ENCODE peak calls at places on chromosomes 7 and 10, in ten cellular contexts. R is IMR-90, P is endothelial cell of umbilical vein, Z is uterus, J is stomach, M is right lobe of liver, L is upper lobe of left lung, K is gastrocnemius medialis, G is transverse colon, S is heart left ventricle. F is an unnamed sample. For H3K4me1, the result is how much of the 10 kb centered on the place peaks cover.

GRCh38 chr7:32892521-32893224 is 1.1 kb upstream of the KBTBD2 start:
- DNase-seq in M (peak), L (peak), Z (peak), J (peak), S (peak), K (peak), R (peak), P (peak), G (peak), F (peak)

GRCh38 chr10:1425886-1426285 is 311.4 kb downstream of the ADARB2 start:
- DNase-seq in G (no peak), R (no peak), J (no peak), P (no peak), Z (no peak), L (no peak), K (no peak), S (no peak), M (no peak), F (no peak)

GRCh38 chr7:68321076-68321639 is 1277.1 kb upstream of the AUTS2 start:
- DNase-seq in M (peak), L (no peak), S (peak), R (no peak), J (peak), Z (no peak), P (no peak), K (peak), G (no peak), F (peak)

GRCh38 chr10:118800920-118801319 is 46.1 kb upstream of the CACUL1 start:
- DNase-seq in R (no peak), P (peak), K (no peak), Z (peak), G (peak), J (peak), L (no peak), S (peak), M (peak), F (peak)

GRCh38 chr7:99070361-99070760 is 73.5 kb downstream of the SMURF1 start:
- DNase-seq in Z (no peak), M (no peak), L (no peak), J (no peak), K (no peak), S (no peak), G (no peak), R (no peak), P (no peak), F (no peak)

GRCh38 chr7:159114981-159115380 is 29.7 kb downstream of the VIPR2 start:
- DNase-seq in G (no peak), P (no peak), L (no peak), S (no peak), M (no peak), R (no peak), K (no peak), Z (no peak), J (no peak), F (no peak)

GRCh38 chr7:92955081-92955480 is 118.7 kb upstream of the CDK6 start:
- DNase-seq in Z (no peak), L (no peak), S (no peak), P (no peak), R (no peak), K (no peak), J (no peak), G (no peak), M (no peak), F (no peak)

GRCh38 chr7:1007901-1008300 is 24.9 kb downstream of the CYP2W1 start:
- DNase-seq in K (no peak), M (no peak), J (peak), P (no peak), S (no peak), L (no peak), R (no peak), G (peak), Z (no peak), F (no peak)

GRCh38 chr10:110420401-110421193 is 77.1 kb upstream of the DUSP5 start:
- DNase-seq in J (peak), S (no peak), Z (no peak), R (peak), M (peak), L (peak), P (peak), K (no peak), G (no peak), F (peak)

GRCh38 chr7:11332186-11332864 is 358.7 kb downstream of the PHF14 start:
- DNase-seq in R (no peak), G (no peak), L (no peak), S (no peak), J (no peak), K (no peak), Z (no peak), M (no peak), P (no peak), F (no peak)

GRCh38 chr7:89849052-89849451 is 305.2 kb upstream of the STEAP1 start:
- DNase-seq in M (no peak), L (no peak), Z (no peak), K (no peak), G (no peak), S (no peak), J (no peak), P (no peak), R (no peak), F (no peak)

GRCh38 chr10:78231930-78232329 is 198.3 kb downstream of the RPS24 start:
- DNase-seq in P (no peak), M (no peak), G (no peak), L (no peak), J (no peak), K (peak), R (no peak), Z (no peak), S (no peak), F (peak)

GRCh38 chr7:84216477-84216876 is 21.9 kb upstream of the SEMA3A start:
- DNase-seq in S (no peak), M (no peak), Z (no peak), L (no peak), J (no peak), P (no peak), K (no peak), R (peak), G (no peak), F (no peak)

GRCh38 chr10:103983367-103983911 is 16.5 kb downstream of the SLK start:
- DNase-seq in Z (no peak), G (no peak), K (no peak), J (no peak), S (no peak), L (no peak), M (no peak), P (peak), R (no peak), F (no peak)

GRCh38 chr7:23331132-23331531 is 32.0 kb downstream of the MALSU1 start:
- DNase-seq in R (no peak), K (no peak), Z (no peak), M (no peak), L (no peak), G (no peak), P (no peak), J (no peak), S (no peak), F (no peak)

GRCh38 chr7:39888171-39888853 is 61.7 kb upstream of the CDK13 start:
- DNase-seq in R (no peak), P (no peak), M (no peak), J (no peak), Z (no peak), K (no peak), L (no peak), S (no peak), G (no peak), F (no peak)

GRCh38 chr7:48387916-48388315 is 216.7 kb downstream of the ABCA13 start:
- DNase-seq in K (no peak), J (no peak), M (no peak), L (no peak), Z (no peak), P (no peak), R (no peak), S (no peak), G (no peak), F (no peak)

GRCh38 chr7:129213828-129214227 is 11.0 kb upstream of the AHCYL2 start:
- DNase-seq in S (no peak), R (no peak), L (no peak), P (no peak), G (no peak), M (no peak), Z (no peak), J (no peak), K (no peak), F (no peak)

GRCh38 chr10:72321248-72322029 is 33.3 kb downstream of the DNAJB12 start:
- DNase-seq in Z (no peak), R (no peak), G (no peak), K (no peak), P (no peak), L (no peak), J (no peak), S (no peak), M (no peak), F (no peak)

GRCh38 chr10:60387531-60387930 is 2.1 kb downstream of the ANK3 start:
- DNase-seq in L (no peak), P (no peak), S (no peak), J (no peak), G (no peak), R (no peak), M (no peak), K (no peak), Z (no peak), F (no peak)

GRCh38 chr7:157523371-157523765 is 186.6 kb downstream of the DNAJB6 start:
- DNase-seq in G (no peak), K (no peak), R (no peak), L (no peak), J (peak), M (peak), P (no peak), Z (no peak), S (no peak), F (no peak)

GRCh38 chr10:474406-474805 is 215.1 kb downstream of the DIP2C start:
- DNase-seq in J (no peak), L (no peak), K (no peak), Z (no peak), P (no peak), M (no peak), G (no peak), R (no peak), S (no peak), F (no peak)

GRCh38 chr10:100133801-100134200 is 52.0 kb downstream of the ERLIN1 start:
- DNase-seq in K (no peak), G (no peak), L (no peak), Z (no peak), R (no peak), P (no peak), S (no peak), M (no peak), J (no peak), F (no peak)

GRCh38 chr10:32960022-32960421 is 2.0 kb upstream of the ITGB1 start:
- DNase-seq in S (no peak), R (no peak), G (no peak), L (no peak), M (no peak), Z (no peak), J (no peak), P (peak), K (no peak), F (no peak)

GRCh38 chr7:91285966-91286365 is 21.7 kb downstream of the FZD1 start:
- DNase-seq in S (no peak), G (no peak), R (peak), K (no peak), Z (no peak), M (no peak), J (no peak), P (no peak), L (no peak), F (no peak)

GRCh38 chr7:136530831-136531230 is 337.6 kb upstream of the CHRM2 start:
- DNase-seq in K (no peak), S (no peak), Z (no peak), L (no peak), R (no peak), G (no peak), J (no peak), M (no peak), P (no peak), F (no peak)

GRCh38 chr10:102118867-102119266 is 1.3 kb downstream of the LDB1 start:
- DNase-seq in M (no peak), K (peak), Z (peak), S (peak), G (peak), J (peak), P (peak), R (peak), L (peak), F (peak)

GRCh38 chr7:12719141-12719919 is 31.9 kb downstream of the ARL4A start:
- DNase-seq in G (no peak), S (no peak), K (peak), R (peak), M (no peak), P (peak), Z (peak), J (no peak), L (no peak), F (no peak)

GRCh38 chr7:137343483-137343841 is at the start of gene PTN:
- DNase-seq in J (no peak), G (peak), S (peak), M (no peak), R (peak), P (no peak), L (peak), Z (peak), K (no peak), F (peak)

DNA sequence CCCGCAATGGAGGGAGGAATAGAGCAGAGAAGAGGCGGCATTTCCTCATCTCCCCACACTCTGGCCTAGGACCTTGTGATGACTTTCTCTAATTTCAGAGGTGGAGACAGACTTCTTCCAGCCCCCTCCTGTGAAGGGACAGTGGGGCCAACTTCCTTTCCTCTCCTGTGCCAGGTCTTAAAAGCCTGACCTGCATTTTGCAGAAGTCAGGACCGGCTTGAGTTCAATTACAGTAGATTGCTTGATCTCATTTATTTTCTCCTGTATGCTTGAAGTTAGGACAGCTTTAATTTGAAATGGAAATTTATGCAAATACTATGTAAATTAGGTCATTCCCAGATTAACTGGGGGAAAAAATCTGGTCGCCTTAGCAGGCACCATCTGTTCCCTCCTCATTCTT is 57.1 kb downstream of the SYPL1 start:
- DNase-seq in G (no peak), R (no peak), J (no peak), Z (no peak), L (no peak), M (no peak), P (no peak), K (no peak), S (no peak), F (no peak)
- H3K4me1 ChIP-seq in G (under half), R (under half), J (under half), Z (under half), L (under half), M (under half), P (under half), K (under half), S (under half), F (under half)

GRCh38 chr10:18400911-18401260 is 250.5 kb downstream of the NSUN6 start:
- DNase-seq in G (peak), R (no peak), L (no peak), S (no peak), J (no peak), M (peak), K (no peak), P (no peak), Z (no peak), F (no peak)
- TF ChIP-seq CTCF in G (no peak), R (no peak), L (no peak), S (no peak), J (no peak), M (no peak), K (no peak), P (no peak), Z (no peak), F (no peak)

GRCh38 chr7:106568680-106569499 is 92.1 kb downstream of the CCDC71L start:
- DNase-seq in R (peak), L (peak), S (no peak), M (peak), G (no peak), Z (no peak), K (no peak), J (no peak), P (no peak), F (no peak)
- TF ChIP-seq POLR2A in R (no peak), L (no peak), S (no peak), M (peak), G (no peak), Z (no peak), K (no peak), J (no peak), P (no peak), F (no peak)

GRCh38 chr7:30177186-30177585 is 42.4 kb downstream of the MTURN start:
- DNase-seq in Z (no peak), S (no peak), J (no peak), P (no peak), L (no peak), G (no peak), R (no peak), M (no peak), K (no peak), F (no peak)
- H3K4me1 ChIP-seq in Z (under half), S (under half), J (half or more), P (under half), L (under half), G (under half), R (under half), M (under half), K (half or more), F (under half)

DNA sequence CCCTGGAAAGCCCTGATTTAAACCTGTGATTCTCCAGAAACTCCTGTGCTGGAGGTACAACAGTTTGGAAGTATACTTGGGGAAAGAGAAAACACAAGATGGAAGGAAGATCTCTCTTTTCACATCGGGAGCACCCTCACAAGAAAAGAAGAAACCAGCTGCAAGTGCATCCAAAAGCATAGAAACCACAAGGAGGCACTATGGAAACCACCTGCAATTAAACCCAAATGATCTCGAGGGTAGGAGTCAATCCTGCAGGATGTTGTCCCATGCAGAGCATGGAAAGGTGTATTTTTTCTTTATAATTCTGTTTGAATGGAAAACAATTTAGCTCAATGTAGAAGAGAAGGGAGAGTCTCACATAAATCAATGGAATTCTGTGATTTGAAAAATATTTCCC is 210.5 kb downstream of the TWIST1 start:
- DNase-seq in S (no peak), G (no peak), M (no peak), L (no peak), J (no peak), Z (no peak), P (no peak), K (no peak), R (no peak), F (no peak)
- TF ChIP-seq CTCF in S (no peak), G (no peak), M (no peak), L (no peak), J (no peak), Z (no peak), P (no peak), K (no peak), R (no peak), F (no peak)

F was measured in testis.